ENCODE peak calls at places on chromosomes 5 and 9, in six cellular contexts. A is CD4-positive, CD25-positive, alpha-beta regulatory T cell; E is right lobe of liver; B is H7; S is heart left ventricle; F is lung. D is an unnamed sample.

GRCh38 chr5:81187885-81188284 is 45.2 kb upstream of the CKMT2 start:
- DNase-seq in S (peak), A (no peak), B (no peak), E (peak), F (no peak), D (no peak)

GRCh38 chr9:18124760-18125159 is 349.2 kb upstream of the ADAMTSL1 start:
- DNase-seq in B (no peak), F (no peak), A (no peak), S (no peak), E (no peak), D (no peak)

GRCh38 chr9:92378825-92379535 is 25.4 kb downstream of the OGN start:
- DNase-seq in A (no peak), B (no peak), E (no peak), F (no peak), S (no peak), D (peak)

GRCh38 chr9:96441798-96442445 is 8.0 kb upstream of the HABP4 start:
- DNase-seq in F (no peak), B (no peak), A (no peak), E (no peak), S (no peak), D (peak)

GRCh38 chr9:93590609-93591234 is 14.3 kb downstream of the PHF2 start:
- DNase-seq in E (no peak), B (peak), S (no peak), F (peak), A (no peak), D (no peak)

GRCh38 chr5:152305525-152305924 is 99.6 kb downstream of the NMUR2 start:
- DNase-seq in S (no peak), E (no peak), B (no peak), A (no peak), F (no peak), D (no peak)

GRCh38 chr9:95138474-95138873 is 179.0 kb downstream of the FANCC start:
- DNase-seq in B (peak), F (no peak), E (peak), S (no peak), A (no peak), D (peak)

GRCh38 chr9:136326061-136326776 is 1.1 kb upstream of the GPSM1 start:
- DNase-seq in A (no peak), B (peak), F (no peak), S (no peak), E (no peak), D (no peak)

DNA sequence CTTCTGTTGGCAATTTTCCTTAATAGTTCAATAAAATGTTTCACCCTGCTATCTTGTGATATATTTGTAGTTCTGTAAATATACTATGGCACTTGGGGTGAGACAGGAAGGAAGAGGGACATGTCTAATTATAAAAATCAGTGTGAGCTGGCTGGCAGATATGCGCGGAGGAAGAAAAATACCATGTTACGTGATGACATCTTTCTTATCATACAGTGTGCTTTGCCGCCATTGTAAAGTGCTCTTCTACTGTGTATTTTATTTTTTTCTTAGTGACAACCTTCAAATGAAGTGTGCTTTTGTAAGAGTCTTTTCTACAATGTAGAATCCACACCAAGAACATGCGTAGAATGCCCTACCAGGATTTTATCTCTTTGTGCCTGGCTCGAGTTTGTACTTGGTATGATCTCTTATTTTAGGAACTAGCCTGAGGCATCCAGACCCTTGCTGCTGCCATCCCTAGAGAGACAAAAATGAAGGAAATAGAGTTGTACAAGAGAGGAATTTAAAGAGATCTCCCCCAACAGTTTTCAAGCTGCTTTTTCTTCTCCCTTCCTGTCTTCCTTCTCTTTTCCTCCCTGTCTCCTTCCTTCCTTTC is 46.7 kb upstream of the RIOK2 start:
- DNase-seq in B (no peak), A (no peak), E (no peak), S (no peak), F (no peak), D (no peak)
- H3K4me3 ChIP-seq in B (no peak), A (no peak), E (no peak), S (peak), F (no peak), D (no peak)

GRCh38 chr5:138018844-138019243 is 14.0 kb downstream of the FAM13B start:
- DNase-seq in F (no peak), A (no peak), E (no peak), S (no peak), B (no peak), D (no peak)
- H3K4me3 ChIP-seq in F (no peak), A (no peak), E (no peak), S (no peak), B (no peak), D (no peak)

GRCh38 chr9:1051286-1052118 is 1.3 kb downstream of the DMRT2 start:
- DNase-seq in E (peak), A (no peak), S (peak), B (peak), F (no peak), D (no peak)
- H3K4me3 ChIP-seq in E (no peak), A (no peak), S (peak), B (peak), F (peak), D (no peak)

DNA sequence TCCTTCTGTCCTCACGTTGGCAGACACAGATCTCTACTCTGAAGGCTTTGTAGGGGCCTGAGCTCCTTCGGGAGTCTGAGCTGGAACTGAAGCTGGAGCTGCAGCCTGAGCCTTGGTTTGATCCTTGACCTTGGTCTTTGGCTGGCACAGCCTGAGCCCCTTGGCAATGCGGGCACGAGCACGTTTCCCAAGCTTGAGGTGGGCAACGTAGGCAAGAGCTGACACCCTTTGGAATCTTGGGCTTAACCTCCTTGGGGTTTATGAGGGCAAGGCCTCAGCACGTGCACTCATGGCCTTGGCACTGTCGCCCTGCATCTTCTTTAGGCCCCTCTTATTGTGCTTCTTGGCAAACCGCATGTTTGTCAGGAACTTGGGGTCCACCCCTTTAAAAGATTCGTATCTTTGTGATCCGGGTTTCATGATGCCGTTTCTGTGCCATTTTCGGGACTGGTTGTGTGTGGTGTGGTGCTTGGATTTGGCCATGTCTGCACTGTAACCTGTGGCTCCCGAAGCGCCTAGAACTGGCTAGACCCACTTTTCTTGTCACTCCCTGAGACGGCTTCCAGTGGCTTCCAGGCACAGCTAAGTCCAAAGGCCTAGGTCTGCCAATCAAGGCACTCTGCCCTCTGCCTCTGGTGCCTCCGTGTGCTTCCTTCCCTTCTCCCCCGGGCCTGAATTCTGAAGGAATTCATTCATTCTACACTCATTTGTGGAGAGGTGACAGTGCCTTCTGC is 1.4 kb downstream of the SUSD1 start:
- DNase-seq in F (no peak), B (no peak), E (no peak), A (no peak), S (no peak), D (no peak)
- H3K4me3 ChIP-seq in F (no peak), B (no peak), E (no peak), A (peak), S (peak), D (peak)

GRCh38 chr9:133476531-133476930 is 2.4 kb downstream of the SLC2A6 start:
- DNase-seq in S (no peak), E (no peak), F (no peak), A (no peak), B (no peak), D (no peak)
- H3K4me3 ChIP-seq in S (no peak), E (no peak), F (no peak), A (no peak), B (no peak), D (no peak)

GRCh38 chr5:172003750-172004149 is 2.7 kb downstream of the FBXW11 start:
- DNase-seq in S (no peak), B (no peak), F (no peak), A (no peak), E (no peak), D (no peak)

GRCh38 chr5:172005708-172006377 is 595 bp downstream of the FBXW11 start:
- DNase-seq in B (peak), E (peak), A (peak), F (peak), S (peak), D (no peak)

GRCh38 chr5:172006378-172007152 is at the start of gene FBXW11:
- DNase-seq in A (peak), F (peak), B (peak), S (peak), E (peak), D (peak)

GRCh38 chr5:172002840-172003512 is 3.5 kb downstream of the FBXW11 start:
- DNase-seq in E (no peak), A (no peak), B (no peak), F (no peak), S (no peak), D (no peak)

GRCh38 chr5:172004824-172005237 is 1.6 kb downstream of the FBXW11 start:
- DNase-seq in A (peak), E (no peak), S (no peak), F (no peak), B (no peak), D (no peak)
- H3K4me3 ChIP-seq in A (peak), E (peak), S (peak), F (no peak), B (peak), D (peak)

DNA sequence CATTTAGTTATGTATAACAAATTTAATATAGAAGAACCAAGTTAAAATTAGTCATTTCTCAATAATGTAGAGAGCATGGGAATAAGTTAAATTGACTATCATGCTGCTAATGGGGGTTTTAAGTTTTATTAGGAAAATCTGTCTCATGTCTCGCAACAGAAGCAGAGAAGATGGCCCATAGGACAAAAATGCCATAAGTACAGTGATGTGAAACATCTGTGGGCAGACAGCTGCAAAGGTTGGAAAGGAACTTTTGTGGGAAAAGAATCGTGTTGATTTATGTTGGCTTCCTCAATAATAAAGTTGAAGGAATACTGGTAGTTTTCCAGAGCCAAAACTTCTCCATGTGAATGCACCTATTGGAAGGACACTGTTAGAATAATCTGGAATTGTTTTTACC is 44.8 kb downstream of the VCAN start:
- DNase-seq in F (no peak), E (no peak), A (no peak), B (no peak), S (no peak), D (no peak)
- H3K4me3 ChIP-seq in F (no peak), E (no peak), A (no peak), B (no peak), S (no peak), D (no peak)

GRCh38 chr5:96433066-96433447 is at the start of gene PCSK1:
- DNase-seq in F (no peak), S (no peak), B (peak), A (no peak), E (no peak), D (no peak)

GRCh38 chr5:96427823-96428222 is 5.2 kb downstream of the PCSK1 start:
- DNase-seq in A (no peak), E (no peak), F (no peak), B (peak), S (no peak), D (peak)

GRCh38 chr5:96434201-96434645 is 1.2 kb upstream of the PCSK1 start:
- DNase-seq in E (peak), S (peak), A (peak), F (peak), B (peak), D (peak)

GRCh38 chr5:96432245-96433065 is 593 bp downstream of the PCSK1 start:
- DNase-seq in B (peak), E (no peak), S (no peak), F (no peak), A (no peak), D (no peak)

GRCh38 chr5:96431376-96432244 is 1.4 kb downstream of the PCSK1 start:
- DNase-seq in E (no peak), B (peak), A (no peak), F (no peak), S (no peak), D (no peak)
- H3K4me3 ChIP-seq in E (no peak), B (peak), A (no peak), F (no peak), S (no peak), D (no peak)

GRCh38 chr5:956941-957729 is 51.5 kb upstream of the NKD2 start:
- DNase-seq in A (no peak), E (no peak), F (no peak), S (no peak), B (peak), D (peak)
- H3K4me3 ChIP-seq in A (no peak), E (no peak), F (no peak), S (no peak), B (no peak), D (no peak)

GRCh38 chr9:99056876-99057664 is 47.8 kb upstream of the TGFBR1 start:
- DNase-seq in A (no peak), F (no peak), B (no peak), S (no peak), E (no peak), D (no peak)

GRCh38 chr9:99056186-99056585 is 48.7 kb upstream of the TGFBR1 start:
- DNase-seq in B (no peak), F (no peak), S (no peak), E (no peak), A (no peak), D (no peak)

GRCh38 chr9:99060621-99061020 is 44.3 kb upstream of the TGFBR1 start:
- DNase-seq in A (no peak), S (no peak), E (no peak), F (no peak), B (no peak), D (no peak)

GRCh38 chr9:99057665-99058625 is 47.0 kb upstream of the TGFBR1 start:
- DNase-seq in S (no peak), A (peak), B (no peak), F (no peak), E (no peak), D (peak)

DNA sequence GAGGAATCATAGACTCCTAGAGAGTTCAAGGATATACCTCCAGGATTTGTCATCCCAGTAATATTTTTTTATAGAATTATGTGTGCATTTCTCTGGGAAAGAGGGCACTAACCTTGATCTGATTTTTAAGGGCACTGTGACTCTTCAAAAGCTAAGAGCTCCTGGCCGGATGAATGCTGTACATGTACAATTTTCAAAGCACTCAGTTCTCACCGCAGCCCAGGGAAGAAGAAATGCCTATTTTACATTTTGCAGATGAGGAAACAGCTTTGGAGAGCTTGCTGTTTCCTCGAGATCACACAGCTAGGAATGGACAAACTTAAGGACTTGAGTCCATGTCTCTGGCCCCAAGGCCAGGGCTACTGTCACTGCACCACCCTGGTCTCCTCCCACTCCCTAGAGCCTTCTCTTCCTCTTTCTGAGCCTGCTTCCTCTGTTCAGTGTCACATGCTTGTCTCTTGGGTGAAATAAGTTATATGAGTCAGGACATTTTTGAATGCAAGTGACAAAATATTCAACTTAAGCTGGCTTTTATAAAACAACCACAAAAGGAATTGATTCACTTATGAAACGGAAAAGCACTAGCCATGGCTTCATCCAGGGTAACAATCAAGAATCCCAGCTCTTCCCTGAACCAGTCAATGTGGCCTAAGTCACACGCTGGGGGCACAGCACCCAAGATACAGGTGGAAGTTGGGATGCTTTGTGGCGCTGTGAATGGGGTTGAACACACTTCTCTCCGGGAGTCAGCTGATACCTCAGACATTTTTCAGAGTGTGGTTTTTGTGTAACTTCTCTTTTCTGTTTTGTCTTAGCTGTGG is 45.6 kb upstream of the TGFBR1 start:
- DNase-seq in B (no peak), A (no peak), F (no peak), E (no peak), S (peak), D (peak)
- H3K4me3 ChIP-seq in B (no peak), A (peak), F (no peak), E (no peak), S (no peak), D (peak)

D was measured in Jurkat, Clone E6-1.